ENCODE peak calls at places on chromosomes 5 and 9, in nine cellular contexts. Y, S, V, Z, A, O, B, D and N are unnamed samples.

GRCh38 chr9:131503626-131504465 is 1.1 kb downstream of the POMT1 start:
- DNase-seq in A (peak; percentile 18), Z (no peak), O (no peak), D (peak; percentile 20), V (peak; percentile 23), B (peak; percentile 49), Y (no peak), S (peak; percentile 8), N (no peak)

GRCh38 chr5:160961761-160962160 is 109.8 kb upstream of the ATP10B start:
- DNase-seq in O (no peak), Y (no peak), S (no peak), D (no peak), B (no peak), Z (no peak), V (no peak), A (no peak), N (no peak)

GRCh38 chr5:39906146-39906545 is 481.4 kb upstream of the DAB2 start:
- DNase-seq in O (no peak), Y (no peak), Z (no peak), S (peak; percentile 21), B (no peak), V (peak; percentile 10), A (no peak), D (no peak), N (no peak)

GRCh38 chr5:138463335-138464017 is 1.8 kb upstream of the EGR1 start:
- DNase-seq in D (no peak), Y (peak; percentile 74), A (peak; percentile 56), O (no peak), V (no peak), B (no peak), S (peak; percentile 20), Z (peak; percentile 45), N (no peak)

GRCh38 chr5:108748010-108748353 is 285 bp downstream of the FER start:
- DNase-seq in O (no peak), Z (no peak), V (no peak), S (no peak), B (no peak), A (no peak), D (no peak), Y (no peak), N (no peak)

GRCh38 chr9:81686614-81687520 is 2.5 kb downstream of the TLE1 start:
- DNase-seq in V (peak; percentile 77), Y (peak; percentile 92), Z (peak; percentile 73), B (peak; percentile 87), S (peak; percentile 90), A (peak; percentile 91), O (peak; percentile 84), D (no peak), N (no peak)

GRCh38 chr5:75047356-75047755 is 5.0 kb downstream of the GCNT4 start:
- DNase-seq in O (no peak), B (no peak), A (peak; percentile 10), V (no peak), S (no peak), Z (no peak), D (no peak), Y (no peak), N (no peak)

GRCh38 chr9:32968101-32969011 is 33.1 kb downstream of the APTX start:
- DNase-seq in O (peak; percentile 33), A (peak; percentile 64), D (no peak), S (peak; percentile 58), V (peak; percentile 90), Z (peak; percentile 41), B (peak; percentile 57), Y (peak; percentile 72), N (peak; percentile 55)

GRCh38 chr5:149322518-149322917 is 22.8 kb upstream of the GRPEL2 start:
- DNase-seq in S (no peak), V (no peak), O (no peak), D (no peak), A (no peak), Y (no peak), Z (no peak), B (no peak), N (no peak)

GRCh38 chr5:38613992-38614836 is 57.8 kb upstream of the LIFR start:
- DNase-seq in O (peak; percentile 92), S (no peak), Z (no peak), D (no peak), V (no peak), Y (no peak), A (peak; percentile 87), B (no peak), N (no peak)

GRCh38 chr9:134328841-134329575 is 2.8 kb downstream of the RXRA start:
- DNase-seq in V (peak; percentile 37), A (peak; percentile 56), Z (peak; percentile 66), O (no peak), Y (peak; percentile 83), S (peak; percentile 46), B (no peak), D (no peak), N (no peak)

GRCh38 chr9:4674783-4675182 is 4.6 kb upstream of the CDC37L1 start:
- DNase-seq in V (no peak), S (peak; percentile 95), Z (no peak), B (peak; percentile 95), A (no peak), Y (no peak), D (no peak), O (no peak), N (no peak)

GRCh38 chr5:141040763-141041426 is 10.3 kb upstream of the PCDHB1 start:
- DNase-seq in Y (peak; percentile 92), B (peak; percentile 1), Z (peak; percentile 91), D (peak; percentile 99), V (peak; percentile 33), O (peak; percentile 96), A (peak; percentile 97), S (peak; percentile 50), N (peak; percentile 96)

GRCh38 chr5:102596113-102596512 is 97.3 kb upstream of the SLCO6A1 start:
- DNase-seq in V (no peak), O (no peak), D (no peak), Y (no peak), S (no peak), Z (no peak), A (no peak), B (no peak), N (no peak)

GRCh38 chr5:141528401-141528984 is 39.6 kb downstream of the PCDHGC5 start:
- DNase-seq in O (peak; percentile 59), Z (peak; percentile 52), S (peak; percentile 67), Y (peak; percentile 81), A (peak; percentile 77), V (no peak), D (no peak), B (peak; percentile 59), N (no peak)

GRCh38 chr9:14380061-14380836 is 66.3 kb upstream of the NFIB start:
- DNase-seq in O (no peak), B (no peak), S (no peak), V (no peak), Y (no peak), A (no peak), D (no peak), Z (no peak), N (no peak)

GRCh38 chr9:14383815-14384214 is 69.9 kb upstream of the NFIB start:
- DNase-seq in Z (no peak), D (no peak), S (no peak), B (no peak), O (no peak), V (no peak), Y (no peak), A (no peak), N (no peak)

GRCh38 chr9:14379280-14379679 is 65.3 kb upstream of the NFIB start:
- DNase-seq in B (no peak), Z (no peak), D (no peak), S (no peak), V (no peak), Y (no peak), A (no peak), O (no peak), N (no peak)

GRCh38 chr9:14389146-14389545 is 75.2 kb upstream of the NFIB start:
- DNase-seq in O (no peak), B (no peak), V (no peak), Z (no peak), Y (no peak), S (no peak), A (no peak), D (no peak), N (no peak)

DNA sequence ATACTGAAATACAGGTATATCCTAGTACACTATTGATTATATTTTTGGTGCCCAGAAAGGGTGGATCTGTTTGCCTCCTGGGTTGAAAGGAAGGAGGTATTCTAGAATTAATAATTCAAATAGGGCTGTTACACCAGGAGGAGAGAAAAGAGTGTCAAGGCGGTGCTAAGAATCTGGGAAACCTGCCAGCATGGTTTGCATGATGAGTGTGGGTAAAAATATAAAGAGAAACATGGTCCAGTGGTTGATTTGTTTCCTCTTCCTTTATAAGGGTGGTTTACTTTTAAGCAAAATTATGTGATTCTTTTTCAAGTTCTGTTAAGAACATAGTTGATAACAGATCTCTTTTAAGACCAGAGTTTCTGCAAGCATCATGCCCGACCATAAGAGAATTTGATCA is 69.4 kb upstream of the NFIB start:
- DNase-seq in Z (no peak), V (no peak), S (peak; percentile 68), D (no peak), O (no peak), Y (no peak), B (no peak), A (peak; percentile 43), N (peak; percentile 81)
- H3K36me3 ChIP-seq in Z (no peaks in the 10 kb centered on the region), V (no peaks in the 10 kb centered on the region), S (no peaks in the 10 kb centered on the region), D (no peaks in the 10 kb centered on the region), O (no peaks in the 10 kb centered on the region), Y (no peaks in the 10 kb centered on the region), B (no peaks in the 10 kb centered on the region), A (no peaks in the 10 kb centered on the region), N (no peaks in the 10 kb centered on the region)

DNA sequence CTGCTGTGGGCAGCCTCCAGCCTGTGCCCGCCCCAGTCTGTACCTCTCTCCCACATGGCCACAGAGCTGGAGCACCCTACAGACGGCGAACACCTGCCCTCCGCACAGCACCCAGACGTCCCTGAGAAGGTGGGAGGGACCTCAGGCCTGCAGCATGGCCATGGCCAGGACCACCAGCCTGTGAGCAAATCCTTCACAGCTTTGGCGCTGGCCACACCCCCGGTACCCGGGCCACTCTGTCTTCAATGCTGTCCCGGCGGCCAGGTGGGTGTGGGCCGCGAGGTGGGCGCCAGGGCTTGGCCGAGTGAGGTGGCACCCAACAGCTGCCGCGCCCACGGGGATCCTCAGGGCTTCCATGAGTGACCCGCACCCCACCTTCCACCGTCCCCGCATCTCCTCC is 18.7 kb downstream of the NOTCH1 start:
- DNase-seq in Y (no peak), D (no peak), B (no peak), Z (no peak), O (no peak), A (no peak), S (no peak), V (no peak), N (no peak)
- H3K27ac ChIP-seq in Y (peak overlapping the region; percentile 33), D (no peak overlapping the region), B (no peak overlapping the region), Z (no peak overlapping the region), O (peak overlapping the region; percentile 63), A (peak overlapping the region; percentile 28), S (no peak overlapping the region), V (no peak overlapping the region), N (no peak overlapping the region)

GRCh38 chr9:88464851-88465250 is 70.1 kb upstream of the NXNL2 start:
- DNase-seq in Y (no peak), B (peak; percentile 25), O (no peak), A (no peak), V (no peak), D (no peak), S (no peak), Z (no peak), N (no peak)
- H3K36me3 ChIP-seq in Y (peaks cover 10% of the 10 kb centered on the region), B (peaks cover 15% of the 10 kb centered on the region), O (no peaks in the 10 kb centered on the region), A (peaks cover 7% of the 10 kb centered on the region), V (peaks cover 14% of the 10 kb centered on the region), D (no peaks in the 10 kb centered on the region), S (no peaks in the 10 kb centered on the region), Z (no peaks in the 10 kb centered on the region), N (peaks cover 69% of the 10 kb centered on the region)

DNA sequence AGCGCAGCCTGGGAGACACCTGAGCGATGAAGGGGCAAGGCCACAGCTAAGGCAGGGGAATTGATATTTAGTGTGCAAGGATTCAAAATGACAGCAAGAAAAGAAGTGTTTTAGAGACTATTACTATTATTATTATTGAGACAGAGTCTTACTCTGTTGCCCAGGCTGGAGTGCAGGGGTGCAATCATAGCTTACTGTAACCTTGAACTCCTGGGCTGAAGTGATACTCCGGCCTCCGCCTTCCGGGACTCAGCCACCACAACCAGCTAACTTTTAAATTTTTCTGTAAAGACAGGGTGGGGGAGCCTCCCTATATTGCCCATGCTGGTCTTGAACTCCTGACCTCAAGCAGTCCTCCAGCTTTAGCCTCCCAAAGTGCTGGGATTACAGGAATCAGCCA is 3.3 kb upstream of the GRHPR start:
- DNase-seq in S (no peak), O (no peak), Z (no peak), B (no peak), A (no peak), Y (no peak), V (no peak), D (no peak), N (no peak)
- H3K27ac ChIP-seq in S (no peak overlapping the region), O (no peak overlapping the region), Z (no peak overlapping the region), B (no peak overlapping the region), A (no peak overlapping the region), Y (no peak overlapping the region), V (no peak overlapping the region), D (no peak overlapping the region), N (no peak overlapping the region)